ENCODE peak calls at places on chromosomes 16 and 17, in four cellular contexts. One of them, this sample, is unnamed.

GRCh38 chr17:45573915-45574314 is 83.4 kb upstream of the PLEKHM1 start:
- DNase-seq in right lobe of liver: no peak
- DNase-seq in IMR-90: peak; percentile 25
- DNase-seq in uterus: no peak
- DNase-seq in this sample: no peak

GRCh38 chr16:24070851-24071250 is 185.3 kb upstream of the CACNG3 start:
- DNase-seq in IMR-90: peak; percentile 22
- DNase-seq in right lobe of liver: no peak
- DNase-seq in uterus: no peak
- DNase-seq in this sample: peak; percentile 23

GRCh38 chr17:6099492-6099891 is 29.3 kb downstream of the WSCD1 start:
- DNase-seq in right lobe of liver: no peak
- DNase-seq in uterus: no peak
- DNase-seq in IMR-90: no peak
- DNase-seq in this sample: no peak

GRCh38 chr17:80269405-80269807 is 8.8 kb downstream of the RNF213 start:
- DNase-seq in IMR-90: no peak
- DNase-seq in right lobe of liver: no peak
- DNase-seq in uterus: no peak
- DNase-seq in this sample: no peak

GRCh38 chr16:31438414-31438813 is 4.2 kb downstream of the ZNF843 start:
- DNase-seq in IMR-90: no peak
- DNase-seq in uterus: no peak
- DNase-seq in right lobe of liver: no peak
- DNase-seq in this sample: no peak

GRCh38 chr16:57704905-57705852 is 10.6 kb downstream of the DRC7 start:
- DNase-seq in right lobe of liver: no peak
- DNase-seq in uterus: no peak
- DNase-seq in IMR-90: no peak
- DNase-seq in this sample: no peak

GRCh38 chr17:11273596-11273995 is 32.6 kb downstream of the SHISA6 start:
- DNase-seq in IMR-90: no peak
- DNase-seq in uterus: no peak
- DNase-seq in right lobe of liver: no peak
- DNase-seq in this sample: no peak

GRCh38 chr17:49843774-49844350 is 4.0 kb downstream of the TAC4 start:
- DNase-seq in IMR-90: no peak
- DNase-seq in uterus: no peak
- DNase-seq in right lobe of liver: no peak
- DNase-seq in this sample: no peak

GRCh38 chr17:29115906-29116651 is 64.1 kb downstream of the MYO18A start:
- DNase-seq in uterus: no peak
- DNase-seq in IMR-90: peak; percentile 55
- DNase-seq in right lobe of liver: no peak
- DNase-seq in this sample: peak; percentile 30

GRCh38 chr16:27364493-27365141 is 37.4 kb upstream of the IL21R start:
- DNase-seq in right lobe of liver: peak; percentile 87
- DNase-seq in uterus: no peak
- DNase-seq in IMR-90: no peak
- DNase-seq in this sample: peak; percentile 66

GRCh38 chr16:31502981-31503380 is 5.2 kb downstream of the RUSF1 start:
- DNase-seq in right lobe of liver: no peak
- DNase-seq in IMR-90: peak; percentile 43
- DNase-seq in uterus: no peak
- DNase-seq in this sample: no peak

GRCh38 chr16:30941600-30942420 is 7.1 kb upstream of the ORAI3 start:
- DNase-seq in uterus: peak; percentile 67
- DNase-seq in right lobe of liver: peak; percentile 85
- DNase-seq in IMR-90: peak; percentile 58
- DNase-seq in this sample: peak; percentile 88

GRCh38 chr16:86072328-86073102 is 173.6 kb downstream of the IRF8 start:
- DNase-seq in IMR-90: peak; percentile 86
- DNase-seq in uterus: peak; percentile 65
- DNase-seq in right lobe of liver: no peak
- DNase-seq in this sample: peak; percentile 74

GRCh38 chr17:67276075-67276474 is 31.1 kb upstream of the HELZ start:
- DNase-seq in uterus: no peak
- DNase-seq in IMR-90: no peak
- DNase-seq in right lobe of liver: no peak
- DNase-seq in this sample: no peak

GRCh38 chr17:35716897-35717839 is 14.3 kb upstream of the RASL10B start:
- DNase-seq in uterus: no peak
- DNase-seq in IMR-90: peak; percentile 9
- DNase-seq in right lobe of liver: peak; percentile 73
- DNase-seq in this sample: peak; percentile 26

GRCh38 chr17:82866521-82867214 is 26.8 kb upstream of the ZNF750 start:
- DNase-seq in IMR-90: peak; percentile 94
- DNase-seq in uterus: peak; percentile 57
- DNase-seq in right lobe of liver: no peak
- DNase-seq in this sample: peak; percentile 45

GRCh38 chr17:77444653-77445029 is 303.9 kb downstream of the SEC14L1 start:
- DNase-seq in uterus: peak; percentile 66
- DNase-seq in IMR-90: peak; percentile 78
- DNase-seq in right lobe of liver: no peak
- DNase-seq in this sample: peak; percentile 43

GRCh38 chr16:69613283-69614154 is 47.8 kb downstream of the NFAT5 start:
- DNase-seq in IMR-90: peak; percentile 56
- DNase-seq in uterus: no peak
- DNase-seq in right lobe of liver: no peak
- DNase-seq in this sample: peak; percentile 33

GRCh38 chr16:58024673-58025350 is 742 bp upstream of the MMP15 start:
- DNase-seq in IMR-90: no peak
- DNase-seq in uterus: no peak
- DNase-seq in right lobe of liver: peak; percentile 95
- DNase-seq in this sample: peak; percentile 79

GRCh38 chr16:50619702-50620491 is 61.2 kb downstream of the SNX20 start:
- DNase-seq in uterus: no peak
- DNase-seq in right lobe of liver: no peak
- DNase-seq in IMR-90: no peak
- DNase-seq in this sample: no peak

GRCh38 chr16:49440156-49441065 is 66.8 kb downstream of the C16orf78 start:
- DNase-seq in right lobe of liver: no peak
- DNase-seq in uterus: no peak
- DNase-seq in IMR-90: no peak
- DNase-seq in this sample: no peak

GRCh38 chr17:41717408-41718286 is 5.5 kb downstream of the GAST start:
- DNase-seq in IMR-90: peak; percentile 33
- DNase-seq in uterus: no peak
- DNase-seq in right lobe of liver: no peak
- DNase-seq in this sample: no peak

GRCh38 chr16:47523342-47524006 is 62.3 kb downstream of the PHKB start:
- DNase-seq in right lobe of liver: no peak
- DNase-seq in uterus: no peak
- DNase-seq in IMR-90: no peak
- DNase-seq in this sample: no peak

GRCh38 chr17:58092797-58093385 is 9.7 kb downstream of the DYNLL2 start:
- DNase-seq in uterus: no peak
- DNase-seq in right lobe of liver: no peak
- DNase-seq in IMR-90: no peak
- DNase-seq in this sample: no peak

GRCh38 chr16:55029509-55029908 is 98.8 kb downstream of the IRX5 start:
- DNase-seq in uterus: no peak
- DNase-seq in IMR-90: no peak
- DNase-seq in right lobe of liver: no peak
- DNase-seq in this sample: no peak

GRCh38 chr16:58124601-58124915 is 4.6 kb downstream of the CFAP20 start:
- DNase-seq in right lobe of liver: no peak
- DNase-seq in IMR-90: peak; percentile 76
- DNase-seq in uterus: no peak
- DNase-seq in this sample: no peak

GRCh38 chr17:6544770-6545169 is 11.6 kb downstream of the PITPNM3 start:
- DNase-seq in uterus: no peak
- DNase-seq in IMR-90: no peak
- DNase-seq in right lobe of liver: no peak
- DNase-seq in this sample: no peak

GRCh38 chr16:68800257-68800875 is 43.0 kb upstream of the TANGO6 start:
- DNase-seq in uterus: peak; percentile 66
- DNase-seq in IMR-90: peak; percentile 83
- DNase-seq in right lobe of liver: peak; percentile 55
- DNase-seq in this sample: peak; percentile 71

GRCh38 chr17:36195474-36196098 is 972 bp downstream of the CCL3L1 start:
- DNase-seq in IMR-90: no peak
- DNase-seq in right lobe of liver: no peak
- DNase-seq in uterus: no peak
- DNase-seq in this sample: no peak

GRCh38 chr16:2751577-2752034 is 832 bp upstream of the SRRM2 start:
- DNase-seq in IMR-90: no peak
- DNase-seq in right lobe of liver: no peak
- DNase-seq in uterus: no peak
- DNase-seq in this sample: peak; percentile 37

GRCh38 chr16:27235938-27236245 is 32.6 kb downstream of the KDM8 start:
- DNase-seq in IMR-90: no peak
- DNase-seq in right lobe of liver: no peak
- DNase-seq in uterus: no peak
- DNase-seq in this sample: no peak

GRCh38 chr17:37483311-37484039 is 6.2 kb upstream of the DUSP14 start:
- DNase-seq in right lobe of liver: no peak
- DNase-seq in IMR-90: peak; percentile 98
- DNase-seq in uterus: peak; percentile 36
- DNase-seq in this sample: no peak

GRCh38 chr17:50103252-50103651 is 8.1 kb downstream of the PDK2 start:
- DNase-seq in right lobe of liver: no peak
- DNase-seq in uterus: no peak
- DNase-seq in IMR-90: no peak
- DNase-seq in this sample: no peak

GRCh38 chr16:20901068-20901440 is 483 bp downstream of the LYRM1 start:
- DNase-seq in uterus: no peak
- DNase-seq in right lobe of liver: no peak
- DNase-seq in IMR-90: no peak
- DNase-seq in this sample: no peak

GRCh38 chr16:56632160-56632847 is at the start of gene MT1M:
- DNase-seq in IMR-90: no peak
- DNase-seq in right lobe of liver: peak; percentile 94
- DNase-seq in uterus: peak; percentile 58
- DNase-seq in this sample: peak; percentile 69

GRCh38 chr16:4461250-4462085 is 13.0 kb downstream of the NMRAL1 start:
- DNase-seq in uterus: no peak
- DNase-seq in right lobe of liver: no peak
- DNase-seq in IMR-90: no peak
- DNase-seq in this sample: no peak
- TF ChIP-seq POLR2A in uterus: no peak
- TF ChIP-seq POLR2A in right lobe of liver: no peak
- TF ChIP-seq POLR2A in IMR-90: no peak
- TF ChIP-seq POLR2A in this sample: no peak

GRCh38 chr16:75169899-75170405 is 21.6 kb downstream of the ZFP1 start:
- DNase-seq in right lobe of liver: no peak
- DNase-seq in IMR-90: no peak
- DNase-seq in uterus: no peak
- DNase-seq in this sample: no peak
- H3K9me3 ChIP-seq in right lobe of liver: peaks cover 61% of the 10 kb centered on the region
- H3K9me3 ChIP-seq in IMR-90: peaks cover 76% of the 10 kb centered on the region
- H3K9me3 ChIP-seq in uterus: no peaks in the 10 kb centered on the region
- H3K9me3 ChIP-seq in this sample: no peaks in the 10 kb centered on the region

DNA sequence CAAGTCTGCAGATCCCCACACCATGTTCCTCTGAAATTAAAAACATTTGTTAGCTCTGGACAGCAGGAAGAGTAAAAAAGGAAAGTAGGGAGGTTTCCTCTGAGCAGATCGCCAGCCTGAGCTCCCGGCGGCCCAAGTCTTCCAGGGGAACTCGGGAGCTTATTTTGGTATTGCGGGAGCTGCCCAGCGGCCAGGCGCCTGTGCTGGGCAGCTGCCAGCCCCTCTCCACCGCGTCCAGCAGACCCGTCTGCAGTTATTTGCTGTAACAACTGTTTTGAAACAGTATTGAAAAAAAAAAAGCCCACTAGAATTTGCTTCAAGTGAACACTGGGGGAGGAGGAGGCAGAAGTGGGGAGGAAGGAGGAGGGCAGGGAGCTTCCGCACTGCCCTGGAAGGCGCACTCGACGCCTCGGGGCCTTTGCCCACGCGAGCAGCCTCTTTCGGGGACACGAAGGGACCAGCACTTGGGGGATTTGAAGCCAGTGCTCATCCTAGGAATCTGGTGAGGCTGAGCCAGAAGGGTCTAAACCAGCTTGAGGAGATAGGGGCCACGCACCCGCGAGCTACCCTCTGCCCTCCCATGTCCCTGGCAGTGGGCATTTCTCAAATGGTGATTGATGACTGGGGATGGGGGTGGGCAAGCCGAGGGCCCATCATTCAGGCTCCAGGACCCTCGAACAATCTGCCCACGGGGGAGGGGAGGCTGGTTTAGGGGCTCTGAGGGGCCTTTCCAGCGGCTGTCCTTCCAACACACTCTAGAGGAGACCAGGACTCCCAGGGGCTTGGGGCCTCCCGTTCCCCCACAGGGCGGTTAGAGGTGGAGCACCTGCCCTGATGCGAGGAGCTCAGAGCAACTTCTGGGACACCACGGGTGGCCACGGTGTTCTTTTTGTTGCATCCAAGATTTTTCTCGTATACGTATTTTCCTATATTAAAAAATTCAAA is 3.0 kb upstream of the BAHCC1 start:
- DNase-seq in IMR-90: peak; percentile 52
- DNase-seq in uterus: peak; percentile 81
- DNase-seq in right lobe of liver: peak; percentile 74
- DNase-seq in this sample: peak; percentile 65
- TF ChIP-seq POLR2A in IMR-90: no peak
- TF ChIP-seq POLR2A in uterus: no peak
- TF ChIP-seq POLR2A in right lobe of liver: no peak
- TF ChIP-seq POLR2A in this sample: peak; percentile 14

DNA sequence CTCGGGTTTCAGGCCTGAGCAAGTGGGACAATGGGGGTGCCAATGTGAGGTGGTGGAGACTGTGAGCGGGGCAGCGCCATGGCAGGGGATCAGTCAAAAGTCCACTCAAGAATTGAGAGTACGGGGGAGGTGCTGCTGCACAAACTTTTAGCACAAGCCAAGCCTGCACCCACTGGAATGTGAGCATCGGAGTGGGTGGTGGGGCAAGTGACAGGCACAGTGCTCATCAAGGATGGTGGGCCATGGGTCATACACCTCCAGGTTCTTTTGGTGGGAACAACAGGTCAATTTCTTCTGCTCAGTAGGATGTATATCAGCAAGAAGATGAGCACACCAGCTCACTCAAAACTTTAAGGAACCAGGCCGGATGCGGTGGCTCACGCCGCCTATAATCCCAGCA is 32.4 kb upstream of the PEMT start:
- DNase-seq in right lobe of liver: no peak
- DNase-seq in uterus: no peak
- DNase-seq in IMR-90: no peak
- DNase-seq in this sample: no peak
- H3K9me3 ChIP-seq in right lobe of liver: no peaks in the 10 kb centered on the region
- H3K9me3 ChIP-seq in uterus: no peaks in the 10 kb centered on the region
- H3K9me3 ChIP-seq in IMR-90: no peaks in the 10 kb centered on the region
- H3K9me3 ChIP-seq in this sample: no peaks in the 10 kb centered on the region

GRCh38 chr16:92431-93339 is 14.7 kb downstream of the MPG start:
- DNase-seq in uterus: no peak
- DNase-seq in IMR-90: no peak
- DNase-seq in right lobe of liver: no peak
- DNase-seq in this sample: no peak

GRCh38 chr16:101586-101985 is 23.6 kb downstream of the MPG start:
- DNase-seq in right lobe of liver: no peak
- DNase-seq in uterus: no peak
- DNase-seq in IMR-90: no peak
- DNase-seq in this sample: no peak

GRCh38 chr16:100989-101388 is 23.0 kb downstream of the MPG start:
- DNase-seq in right lobe of liver: no peak
- DNase-seq in uterus: no peak
- DNase-seq in IMR-90: no peak
- DNase-seq in this sample: no peak

GRCh38 chr16:97822-98221 is 19.8 kb downstream of the MPG start:
- DNase-seq in uterus: no peak
- DNase-seq in IMR-90: peak; percentile 53
- DNase-seq in right lobe of liver: no peak
- DNase-seq in this sample: no peak

GRCh38 chr16:96935-97381 is 18.9 kb downstream of the MPG start:
- DNase-seq in right lobe of liver: peak; percentile 88
- DNase-seq in uterus: peak; percentile 89
- DNase-seq in IMR-90: peak; percentile 83
- DNase-seq in this sample: peak; percentile 88
- TF ChIP-seq POLR2A in right lobe of liver: no peak
- TF ChIP-seq POLR2A in uterus: no peak
- TF ChIP-seq POLR2A in IMR-90: peak; percentile 56
- TF ChIP-seq POLR2A in this sample: no peak

This sample was measured in body of pancreas.